ENCODE peak calls at places on chromosomes 2 and 18, in four cellular contexts. D, J, O and T are unnamed samples.

GRCh38 chr2:70767699-70768584 is at the start of gene ADD2:
- DNase-seq in J (peak; percentile 86), D (peak; percentile 93), O (no peak), T (peak; percentile 80)

GRCh38 chr2:160646684-160647444 is 153.3 kb upstream of the RBMS1 start:
- DNase-seq in J (no peak), D (no peak), O (no peak), T (no peak)

GRCh38 chr2:204667990-204668389 is 122.7 kb downstream of the PARD3B start:
- DNase-seq in D (no peak), O (no peak), J (no peak), T (no peak)

GRCh38 chr2:46749042-46749461 is 166.6 kb downstream of the MCFD2 start:
- DNase-seq in D (no peak), O (no peak), J (peak; percentile 25), T (no peak)

GRCh38 chr18:69400976-69401474 is 337 bp downstream of the DOK6 start:
- DNase-seq in D (peak; percentile 81), J (no peak), O (no peak), T (peak; percentile 62)

GRCh38 chr18:50590625-50591024 is 30.7 kb downstream of the MAPK4 start:
- DNase-seq in D (no peak), O (no peak), J (no peak), T (no peak)

GRCh38 chr18:67386028-67386427 is 130.5 kb downstream of the DSEL start:
- DNase-seq in D (no peak), J (no peak), O (no peak), T (no peak)

GRCh38 chr2:109027702-109028101 is 38.7 kb upstream of the EDAR start:
- DNase-seq in O (no peak), D (no peak), J (no peak), T (no peak)

GRCh38 chr18:78032574-78032973 is 782.9 kb downstream of the GALR1 start:
- DNase-seq in J (no peak), O (no peak), D (no peak), T (no peak)

GRCh38 chr2:72143441-72144356 is 4.0 kb downstream of the CYP26B1 start:
- DNase-seq in D (peak; percentile 57), J (no peak), O (no peak), T (peak; percentile 76)

GRCh38 chr18:57915848-57916596 is 112.9 kb upstream of the ATP8B1 start:
- DNase-seq in O (no peak), J (no peak), D (peak; percentile 52), T (no peak)

GRCh38 chr18:62839874-62840713 is 124.8 kb downstream of the PHLPP1 start:
- DNase-seq in D (no peak), J (no peak), O (no peak), T (no peak)

GRCh38 chr2:188786368-188786781 is 187.8 kb upstream of the COL3A1 start:
- DNase-seq in D (no peak), O (no peak), J (no peak), T (no peak)

GRCh38 chr2:146239392-146240135 is 1605.3 kb upstream of the ACVR2A start:
- DNase-seq in J (no peak), D (no peak), O (no peak), T (no peak)

GRCh38 chr2:127051116-127051779 is 55.7 kb downstream of the BIN1 start:
- DNase-seq in D (peak; percentile 53), O (no peak), J (no peak), T (no peak)

GRCh38 chr2:12334289-12335003 is 382.3 kb upstream of the TRIB2 start:
- DNase-seq in J (no peak), O (no peak), D (no peak), T (no peak)

GRCh38 chr2:95023222-95023597 is 2.3 kb upstream of the MAL start:
- DNase-seq in J (no peak), O (no peak), D (no peak), T (no peak)

GRCh38 chr2:231306791-231307440 is 88.6 kb upstream of the B3GNT7 start:
- DNase-seq in O (no peak), J (no peak), D (no peak), T (peak; percentile 40)

GRCh38 chr2:24315669-24316068 is 44.7 kb downstream of the ITSN2 start:
- DNase-seq in J (no peak), O (peak; percentile 70), D (no peak), T (no peak)

GRCh38 chr2:158760887-158761286 is 34.2 kb upstream of the DAPL1 start:
- DNase-seq in D (no peak), J (no peak), O (no peak), T (no peak)

GRCh38 chr2:230886641-230887040 is 21.9 kb downstream of the ITM2C start:
- DNase-seq in J (no peak), O (no peak), D (no peak), T (no peak)

GRCh38 chr2:239380831-239381708 is 19.8 kb downstream of the HDAC4 start:
- DNase-seq in O (peak; percentile 35), J (no peak), D (no peak), T (no peak)

GRCh38 chr18:60067426-60068210 is 167.8 kb downstream of the PMAIP1 start:
- DNase-seq in D (no peak), O (no peak), J (no peak), T (no peak)

GRCh38 chr18:12839526-12840196 is 44.4 kb downstream of the PTPN2 start:
- DNase-seq in D (no peak), J (no peak), O (peak; percentile 82), T (no peak)

GRCh38 chr2:18299423-18300212 is 260.8 kb downstream of the RDH14 start:
- DNase-seq in O (no peak), D (no peak), J (no peak), T (no peak)

GRCh38 chr2:46460991-46461715 is 18.2 kb upstream of the TMEM247 start:
- DNase-seq in J (peak; percentile 84), D (peak; percentile 79), O (peak; percentile 39), T (peak; percentile 31)

GRCh38 chr2:9287400-9288059 is 80.9 kb downstream of the ASAP2 start:
- DNase-seq in D (no peak), J (no peak), O (no peak), T (no peak)

GRCh38 chr2:129748250-129748649 is 231.2 kb upstream of the RAB6C start:
- DNase-seq in O (no peak), J (no peak), D (no peak), T (no peak)

GRCh38 chr2:129744649-129745048 is 234.8 kb upstream of the RAB6C start:
- DNase-seq in D (no peak), O (no peak), J (no peak), T (no peak)

GRCh38 chr2:129751409-129751808 is 228.1 kb upstream of the RAB6C start:
- DNase-seq in J (no peak), D (no peak), O (no peak), T (no peak)

GRCh38 chr2:129747500-129748125 is 231.9 kb upstream of the RAB6C start:
- DNase-seq in O (no peak), D (no peak), J (no peak), T (no peak)

GRCh38 chr2:129748653-129749052 is 230.8 kb upstream of the RAB6C start:
- DNase-seq in D (no peak), J (no peak), O (no peak), T (peak; percentile 19)
- TF ChIP-seq NRF1 in D (no peak), J (no peak), O (no peak), T (no peak)

GRCh38 chr18:45412577-45412976 is 202.7 kb upstream of the SLC14A2 start:
- DNase-seq in O (peak; percentile 1), D (no peak), J (no peak), T (no peak)
- TF ChIP-seq NRF1 in O (no peak), D (no peak), J (no peak), T (no peak)

GRCh38 chr2:174512345-174512744 is 25.5 kb upstream of the GPR155 start:
- DNase-seq in D (no peak), J (no peak), O (no peak), T (no peak)

GRCh38 chr2:174511580-174512260 is 24.9 kb upstream of the GPR155 start:
- DNase-seq in D (no peak), J (no peak), O (no peak), T (no peak)

DNA sequence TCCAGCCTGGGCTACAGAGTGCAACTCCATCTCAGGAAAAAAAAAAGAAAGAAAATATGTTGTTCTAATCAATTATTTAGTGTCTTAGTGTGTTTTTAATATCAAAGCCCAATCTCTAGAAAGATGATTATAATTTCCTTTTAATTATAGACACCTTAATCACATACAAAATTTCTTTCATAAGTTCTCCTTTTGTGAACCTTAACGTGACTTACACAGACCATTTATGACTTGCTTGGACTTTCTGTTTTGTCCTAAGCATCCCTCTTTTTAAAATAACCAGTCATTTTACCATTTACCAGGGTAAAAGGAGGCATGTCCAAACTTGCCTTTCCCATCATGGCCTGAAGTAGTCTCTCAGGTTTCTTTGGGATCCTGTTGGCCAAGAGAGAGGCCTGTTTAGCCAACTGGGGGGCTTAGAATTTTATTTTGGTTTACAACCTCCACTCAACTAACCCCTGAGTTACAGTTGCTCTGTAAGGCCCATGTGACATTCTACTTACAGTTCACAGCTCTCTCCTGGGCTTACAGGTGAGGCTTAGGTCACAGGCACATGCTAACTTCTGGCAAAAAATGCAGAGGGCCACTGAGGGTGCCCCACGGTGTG is 23.9 kb upstream of the GPR155 start:
- DNase-seq in D (no peak), J (no peak), O (no peak), T (no peak)
- TF ChIP-seq NRF1 in D (no peak), J (no peak), O (no peak), T (no peak)

DNA sequence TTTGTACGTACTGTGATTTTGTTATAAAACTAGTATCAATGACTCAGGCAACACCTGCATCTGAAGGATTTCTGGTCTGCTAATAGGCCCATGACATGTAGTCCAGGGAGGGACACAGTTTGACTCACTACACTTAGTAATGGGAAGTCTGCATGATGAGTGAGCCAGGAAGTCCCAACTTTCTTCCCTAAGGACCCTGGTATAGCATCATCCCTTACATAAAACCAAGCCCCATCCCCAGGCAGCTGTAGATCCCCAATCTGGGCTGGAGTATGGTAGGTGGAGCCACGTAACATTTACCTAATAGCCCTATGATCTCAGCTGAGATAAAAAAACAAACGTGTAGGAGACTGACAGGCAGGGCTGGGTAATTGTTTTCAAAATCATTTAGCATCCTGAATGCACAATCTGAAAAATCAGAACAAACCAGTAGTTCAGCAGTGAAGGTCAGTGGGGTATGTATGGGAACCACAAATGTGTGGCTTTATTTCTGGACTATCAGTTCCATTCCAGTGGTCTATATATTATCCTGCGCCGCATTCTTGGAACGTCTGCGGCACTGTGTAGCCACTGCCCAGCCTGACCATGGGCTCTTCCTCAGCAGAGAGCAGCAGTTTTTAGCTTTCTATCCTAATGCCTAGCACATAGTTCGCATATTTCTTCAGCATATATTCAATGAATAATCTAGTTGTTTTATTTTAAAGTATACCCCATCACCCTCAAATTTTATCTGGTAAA is 33.5 kb downstream of the EPB41L3 start:
- DNase-seq in J (no peak), D (no peak), O (no peak), T (no peak)
- TF ChIP-seq NRF1 in J (no peak), D (no peak), O (no peak), T (no peak)

DNA sequence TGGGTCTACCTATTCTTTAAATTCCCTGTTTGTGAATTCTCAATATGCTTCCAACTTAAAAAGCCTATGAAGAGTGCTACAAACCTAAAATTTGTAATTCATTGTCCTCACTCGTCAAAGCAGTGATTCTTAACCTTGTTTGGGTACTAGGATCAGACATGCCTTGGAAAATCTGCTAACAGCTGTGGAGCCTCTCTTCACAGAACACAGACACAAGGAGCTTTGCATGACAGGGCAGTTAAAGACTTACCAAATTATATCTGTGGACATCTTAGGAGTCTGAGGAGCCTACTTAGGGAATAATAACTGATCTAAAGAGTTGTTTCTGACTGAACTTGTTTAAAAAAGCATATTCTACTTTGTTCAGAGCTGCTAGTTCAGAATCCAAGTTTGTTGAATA is 38.1 kb downstream of the TMEM87B start:
- DNase-seq in D (no peak), J (no peak), O (no peak), T (no peak)
- TF ChIP-seq NRF1 in D (no peak), J (no peak), O (no peak), T (no peak)